ENCODE peak calls at places on chromosomes 13 and 19, in seven cellular contexts. I is gastrocnemius medialis, J is K562, T is dorsolateral prefrontal cortex, K is brain microvascular endothelial cell, R is PC-9, G is heart left ventricle. X is an unnamed sample.

GRCh38 chr13:114319441-114319871 is 5.2 kb downstream of the CHAMP1 start:
- DNase-seq in J (no peak), G (no peak), R (no peak), T (no peak), I (no peak), K (peak; percentile 53), X (no peak)

GRCh38 chr13:20124303-20124702 is 36.5 kb downstream of the GJA3 start:
- DNase-seq in J (no peak), I (no peak), K (no peak), T (no peak), G (no peak), R (no peak), X (peak; percentile 54)

GRCh38 chr19:2638417-2638940 is 64.0 kb downstream of the GNG7 start:
- DNase-seq in R (no peak), G (no peak), J (no peak), T (no peak), I (no peak), K (no peak), X (no peak)

GRCh38 chr19:49859838-49860715 is 7.3 kb downstream of the PNKP start:
- DNase-seq in T (no peak), I (no peak), J (no peak), R (no peak), G (no peak), K (no peak), X (no peak)

GRCh38 chr13:100280681-100281080 is 191.8 kb downstream of the PCCA start:
- DNase-seq in K (peak; percentile 12), I (no peak), T (no peak), G (no peak), J (no peak), R (no peak), X (peak; percentile 75)

GRCh38 chr13:64935441-64935840 is 2294.7 kb downstream of the PCDH9 start:
- DNase-seq in J (no peak), I (no peak), K (no peak), T (no peak), R (no peak), G (no peak), X (no peak)

GRCh38 chr19:3055741-3056453 is 6.4 kb downstream of the TLE5 start:
- DNase-seq in G (no peak), K (no peak), J (no peak), R (peak; percentile 83), I (peak; percentile 47), T (no peak), X (peak; percentile 72)

GRCh38 chr13:37595162-37595561 is 3.4 kb downstream of the POSTN start:
- DNase-seq in K (peak; percentile 17), R (no peak), T (no peak), I (no peak), G (no peak), J (no peak), X (no peak)

GRCh38 chr13:111978536-111978935 is 88.4 kb upstream of the SOX1 start:
- DNase-seq in I (no peak), R (no peak), J (no peak), T (no peak), G (no peak), K (no peak), X (no peak)

GRCh38 chr19:3982701-3983541 is 2.3 kb downstream of the EEF2 start:
- DNase-seq in K (no peak), T (no peak), I (peak; percentile 84), R (no peak), J (no peak), G (peak; percentile 48), X (peak; percentile 70)

GRCh38 chr19:45404557-45405434 is at the start of gene PPP1R13L:
- DNase-seq in R (peak; percentile 94), I (peak; percentile 72), J (peak; percentile 92), T (no peak), K (peak; percentile 77), G (peak; percentile 94), X (peak; percentile 94)

GRCh38 chr19:15476334-15476733 is 3.0 kb downstream of the PGLYRP2 start:
- DNase-seq in K (no peak), J (no peak), T (no peak), R (no peak), I (no peak), G (no peak), X (no peak)

GRCh38 chr19:49073514-49074378 is 1.2 kb upstream of the KCNA7 start:
- DNase-seq in R (peak; percentile 56), J (peak; percentile 91), G (no peak), T (no peak), K (no peak), I (peak; percentile 86), X (peak; percentile 40)

DNA sequence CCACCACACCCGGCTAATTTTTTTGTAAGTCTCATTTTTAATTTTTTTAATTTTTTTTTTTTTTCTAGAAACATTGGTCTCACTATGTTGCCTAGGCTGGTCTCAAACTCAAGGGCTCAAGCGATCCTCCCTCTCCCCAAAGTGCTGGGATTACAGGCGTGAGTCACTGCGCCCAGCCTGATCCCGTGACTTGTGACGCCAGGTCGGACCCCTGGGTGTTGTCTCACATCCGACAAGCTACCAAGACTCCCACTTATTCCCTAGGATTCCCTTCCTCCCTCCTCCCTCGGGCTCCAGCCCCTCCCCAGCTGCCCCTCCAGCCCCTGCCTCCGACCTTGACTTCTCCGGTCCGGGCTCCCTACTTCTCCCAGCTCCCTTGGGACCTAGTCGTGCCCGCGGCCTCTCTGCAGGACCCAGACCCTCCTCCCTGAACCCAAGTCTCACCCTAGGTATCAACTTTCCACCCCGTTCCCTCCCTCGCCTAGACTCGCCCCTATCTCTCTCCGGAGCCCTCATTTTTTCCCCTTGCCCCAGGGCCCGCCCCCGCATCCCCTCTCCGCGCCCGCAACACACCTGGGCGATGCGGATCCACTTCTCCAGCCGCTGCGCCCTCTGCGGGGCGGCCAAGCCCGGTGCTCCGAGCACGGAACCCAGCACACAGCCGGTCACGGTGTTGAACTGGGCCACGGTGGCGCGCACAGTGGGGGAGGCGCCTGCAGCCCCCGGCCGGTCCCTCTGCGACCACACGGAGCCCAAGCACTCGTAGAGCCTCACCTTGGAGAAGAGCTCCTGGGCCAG is 13.1 kb downstream of the RGL3 start:
- DNase-seq in R (no peak), I (no peak), G (peak; percentile 28), T (no peak), K (no peak), J (no peak), X (no peak)
- TF ChIP-seq CTCF in R (no peak), I (no peak), G (peak; percentile 33), T (no peak), K (peak; percentile 50), J (no peak), X (peak; percentile 65)

GRCh38 chr13:109695402-109696190 is 90.8 kb downstream of the IRS2 start:
- DNase-seq in K (no peak), R (no peak), J (peak; percentile 5), T (no peak), I (no peak), G (no peak), X (no peak)
- H3K27ac ChIP-seq in K (no peak overlapping the region), R (no peak overlapping the region), J (no peak overlapping the region), T (no peak overlapping the region), I (no peak overlapping the region), G (no peak overlapping the region), X (no peak overlapping the region)

GRCh38 chr13:22220186-22221160 is 549.6 kb downstream of the FGF9 start:
- DNase-seq in R (no peak), K (no peak), J (no peak), G (no peak), T (no peak), I (no peak), X (no peak)

GRCh38 chr13:22214184-22214583 is 543.3 kb downstream of the FGF9 start:
- DNase-seq in J (no peak), K (no peak), R (no peak), T (no peak), I (no peak), G (no peak), X (no peak)

DNA sequence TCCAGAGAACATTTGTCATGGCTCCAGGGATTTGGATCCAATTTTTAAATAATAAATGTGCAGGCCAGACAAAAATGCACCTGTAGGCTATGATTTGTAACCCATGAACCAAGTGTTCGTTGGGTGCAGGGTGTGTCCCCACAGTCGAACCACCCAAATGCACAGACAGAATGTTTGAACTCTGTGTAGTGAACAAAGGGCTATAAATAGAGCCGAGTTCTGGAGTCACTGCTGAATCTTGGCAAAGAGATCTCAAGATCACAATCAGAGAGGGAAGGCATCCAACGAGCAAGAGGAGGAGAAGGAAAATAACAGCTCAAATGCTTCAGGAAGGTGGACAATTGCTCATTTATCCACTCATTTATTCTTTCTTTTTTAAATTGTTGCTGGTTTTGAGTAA is 547.9 kb downstream of the FGF9 start:
- DNase-seq in R (no peak), T (no peak), J (no peak), G (no peak), K (no peak), I (no peak), X (no peak)
- H3K27me3 ChIP-seq in R (peaks cover 86% of the 10 kb centered on the region), T (peaks cover 9% of the 10 kb centered on the region), J (no peaks in the 10 kb centered on the region), G (no peaks in the 10 kb centered on the region), K (no peaks in the 10 kb centered on the region), I (no peaks in the 10 kb centered on the region), X (no peaks in the 10 kb centered on the region)

DNA sequence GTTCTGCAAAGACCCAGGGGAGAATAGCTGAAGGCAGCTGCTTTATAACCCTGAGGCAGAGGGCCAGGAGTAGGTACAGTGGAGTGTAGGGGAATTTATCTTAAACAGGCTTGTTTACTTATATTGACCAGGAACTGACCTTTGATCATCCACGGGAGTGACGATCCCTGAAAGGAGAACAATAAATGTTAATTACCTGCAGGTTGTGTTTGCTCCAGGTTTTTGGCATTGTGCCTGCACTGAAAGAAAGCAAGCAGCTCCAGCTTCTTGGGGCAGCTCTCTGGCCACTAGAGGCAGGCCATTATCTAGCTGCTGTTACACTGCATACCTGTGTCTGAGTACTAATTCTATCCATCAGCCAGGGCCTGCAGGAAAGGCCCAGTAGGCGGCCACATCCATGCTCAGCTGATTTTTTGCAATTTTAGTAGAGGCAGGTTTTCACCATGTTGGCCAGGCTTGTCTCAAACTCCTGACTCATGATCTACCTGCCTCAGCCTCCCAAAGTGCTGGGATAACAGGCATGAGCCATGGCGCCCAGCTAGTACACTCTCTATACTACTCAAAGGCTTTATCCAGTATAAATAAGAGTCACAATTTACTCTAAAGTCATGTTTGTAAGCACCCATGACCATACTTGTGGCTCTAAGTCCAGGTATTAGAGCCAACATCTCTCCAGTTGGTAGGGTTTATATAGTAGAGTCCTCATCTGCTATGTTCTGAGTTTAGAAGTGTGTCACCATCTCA is 8.5 kb upstream of the ZNF91 start:
- DNase-seq in R (peak; percentile 9), G (no peak), I (no peak), J (no peak), T (no peak), K (no peak), X (no peak)
- TF ChIP-seq CTCF in R (no peak), G (no peak), I (no peak), J (no peak), T (no peak), K (no peak), X (no peak)

X was measured in foreskin keratinocyte.